ENCODE peak calls at places on chromosomes 1 and 21, in nine cellular contexts. E is AG09319, F is neural crest cell, Q is hepatocyte, C is foreskin keratinocyte, A is GM20000, P is lung, W is mucosa of descending colon, T is fibroblast of lung. L is an unnamed sample.

GRCh38 chr1:150567717-150568561 is 11.5 kb downstream of the MCL1 start:
- DNase-seq in C (peak; percentile 96), T (peak; percentile 99), Q (peak; percentile 94), P (peak; percentile 93), W (peak; percentile 76), E (peak; percentile 90), F (peak; percentile 61), A (no peak), L (no peak)

GRCh38 chr1:58158465-58159423 is 387.8 kb downstream of the OMA1 start:
- DNase-seq in T (no peak), Q (no peak), W (no peak), F (no peak), P (no peak), E (no peak), A (no peak), C (no peak), L (no peak)

GRCh38 chr1:17629460-17629859 is 90.0 kb downstream of the ARHGEF10L start:
- DNase-seq in E (no peak), C (no peak), P (no peak), Q (no peak), F (no peak), W (no peak), A (no peak), T (no peak), L (no peak)

GRCh38 chr1:72282690-72283203 is 408 bp upstream of the NEGR1 start:
- DNase-seq in E (peak; percentile 85), C (peak; percentile 69), Q (peak; percentile 92), F (peak; percentile 69), T (peak; percentile 92), A (peak; percentile 61), P (peak; percentile 80), W (peak; percentile 65), L (peak; percentile 29)

GRCh38 chr1:77509051-77509492 is 173.4 kb downstream of the ZZZ3 start:
- DNase-seq in P (no peak), Q (no peak), T (no peak), W (no peak), E (no peak), A (no peak), F (no peak), C (no peak), L (no peak)

GRCh38 chr21:15722591-15723324 is 7.0 kb upstream of the USP25 start:
- DNase-seq in A (no peak), W (no peak), E (no peak), T (no peak), C (no peak), Q (peak; percentile 21), P (no peak), F (no peak), L (no peak)

GRCh38 chr1:31007462-31007991 is 58.0 kb downstream of the PUM1 start:
- DNase-seq in P (no peak), C (peak; percentile 76), Q (peak; percentile 52), F (no peak), W (no peak), A (no peak), E (peak; percentile 54), T (peak; percentile 79), L (no peak)

GRCh38 chr1:91501527-91501859 is 842 bp downstream of the CDC7 start:
- DNase-seq in A (peak; percentile 41), T (no peak), F (no peak), C (no peak), W (no peak), E (no peak), Q (no peak), P (no peak), L (no peak)

GRCh38 chr1:175822575-175822974 is 79.2 kb upstream of the TNR start:
- DNase-seq in Q (no peak), W (no peak), A (no peak), T (no peak), E (no peak), C (peak; percentile 60), P (no peak), F (no peak), L (no peak)

GRCh38 chr21:25759573-25759972 is 24.8 kb downstream of the GABPA start:
- DNase-seq in A (no peak), W (no peak), T (peak; percentile 21), C (no peak), Q (no peak), E (no peak), F (no peak), P (no peak), L (no peak)

GRCh38 chr1:24385160-24385939 is 28.2 kb downstream of the STPG1 start:
- DNase-seq in E (no peak), W (no peak), A (no peak), F (no peak), C (no peak), P (peak; percentile 28), Q (no peak), T (no peak), L (no peak)

GRCh38 chr1:25895365-25895990 is 10.7 kb downstream of the STMN1 start:
- DNase-seq in P (peak; percentile 90), Q (peak; percentile 95), E (peak; percentile 85), T (peak; percentile 94), C (no peak), W (peak; percentile 88), F (peak; percentile 94), A (peak; percentile 92), L (peak; percentile 80)

GRCh38 chr1:84782311-84782771 is 92.1 kb upstream of the SSX2IP start:
- DNase-seq in P (peak; percentile 56), Q (peak; percentile 77), T (peak; percentile 23), C (no peak), A (peak; percentile 75), F (peak; percentile 59), W (peak; percentile 88), E (no peak), L (peak; percentile 60)

GRCh38 chr1:170483041-170483440 is 48.9 kb upstream of the GORAB start:
- DNase-seq in C (no peak), W (no peak), E (no peak), Q (no peak), T (peak; percentile 18), F (no peak), A (no peak), P (no peak), L (no peak)

GRCh38 chr1:84755216-84755615 is 65.0 kb upstream of the SSX2IP start:
- DNase-seq in T (no peak), F (no peak), Q (no peak), E (no peak), P (no peak), C (no peak), W (no peak), A (no peak), L (no peak)

GRCh38 chr1:91792393-91793032 is 93.4 kb downstream of the TGFBR3 start:
- DNase-seq in Q (no peak), W (peak; percentile 35), E (no peak), T (no peak), F (no peak), P (no peak), A (no peak), C (no peak), L (no peak)

GRCh38 chr1:155977607-155978324 is 581 bp downstream of the ARHGEF2 start:
- DNase-seq in T (no peak), A (peak; percentile 60), E (no peak), C (no peak), P (no peak), W (peak; percentile 49), Q (peak; percentile 68), F (no peak), L (peak; percentile 44)

GRCh38 chr1:1928231-1929101 is 9.4 kb upstream of the TMEM52 start:
- DNase-seq in A (no peak), T (no peak), Q (no peak), E (no peak), P (no peak), W (no peak), C (no peak), F (no peak), L (no peak)

GRCh38 chr1:46404482-46405203 is 10.5 kb downstream of the FAAH start:
- DNase-seq in E (no peak), A (no peak), C (no peak), W (no peak), P (no peak), Q (no peak), T (no peak), F (no peak), L (no peak)

DNA sequence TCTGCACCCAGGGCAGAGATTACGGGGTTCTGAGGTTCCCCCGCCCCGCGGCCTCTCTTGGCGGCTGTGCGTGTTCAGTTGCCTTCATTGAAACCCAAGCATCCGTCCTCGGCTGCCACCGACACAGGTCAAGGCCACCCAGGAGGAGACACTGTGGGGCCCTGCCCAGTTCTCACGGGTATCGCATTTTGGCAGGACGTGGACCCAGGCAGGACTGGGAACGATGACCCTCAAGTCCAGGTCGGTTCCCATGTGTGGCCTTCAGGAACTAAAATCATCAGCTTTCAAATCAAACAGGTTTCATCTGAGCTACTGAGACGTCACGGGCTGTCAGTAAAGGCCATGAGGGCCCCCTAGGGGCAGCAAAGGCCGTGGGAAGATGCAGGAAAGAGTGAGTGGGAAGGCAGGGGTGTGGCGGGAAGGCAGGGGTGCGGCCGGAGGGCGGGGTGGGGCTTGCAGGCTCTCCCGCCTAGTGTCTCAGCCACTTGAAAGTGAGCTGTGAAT is 7.0 kb upstream of the C1orf174 start:
- DNase-seq in P (no peak), Q (no peak), E (no peak), A (no peak), C (no peak), T (no peak), F (no peak), W (no peak), L (no peak)
- TF ChIP-seq CTCF in P (no peak), Q (peak; percentile 8), E (no peak), A (no peak), C (peak; percentile 45), T (no peak), F (no peak), W (no peak), L (no peak)

GRCh38 chr1:41023279-41023990 is 1.9 kb upstream of the SLFNL1 start:
- DNase-seq in E (no peak), Q (no peak), P (no peak), C (no peak), T (no peak), A (no peak), W (no peak), F (no peak), L (no peak)
- TF ChIP-seq CTCF in E (peak; percentile 36), Q (peak; percentile 13), P (no peak), C (peak; percentile 39), T (peak; percentile 39), A (no peak), W (no peak), F (peak; percentile 37), L (no peak)

DNA sequence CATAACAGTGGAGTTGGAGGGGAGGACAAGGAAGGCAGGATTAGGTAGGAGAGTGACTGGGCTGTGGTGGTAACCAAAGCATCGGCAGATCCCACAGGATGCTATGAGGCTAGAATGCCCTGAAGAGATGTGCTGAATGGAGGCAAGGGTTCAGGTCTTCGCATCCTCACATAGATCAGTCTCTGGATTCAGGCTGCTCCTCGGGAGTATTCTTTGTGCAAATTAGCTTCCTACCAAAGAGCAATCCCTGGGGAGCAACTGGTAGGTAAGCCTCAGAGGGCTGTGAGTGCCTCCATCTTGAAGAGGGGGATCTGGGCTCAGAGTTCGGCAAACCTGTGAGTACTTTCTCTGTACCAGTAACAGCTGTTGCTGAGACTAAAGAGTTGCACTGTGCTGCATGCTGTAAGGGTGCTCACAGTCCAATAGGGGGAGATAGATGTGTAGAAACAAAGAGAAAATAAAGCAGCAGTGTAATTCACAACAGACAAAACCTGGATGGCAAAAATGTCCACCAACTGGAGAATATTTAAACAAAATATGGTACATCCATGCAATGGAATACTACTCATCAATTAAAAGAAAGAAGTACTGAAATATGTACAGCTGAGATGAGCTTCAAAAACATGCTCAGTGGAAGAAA is 322.4 kb upstream of the DEPDC1 start:
- DNase-seq in T (peak; percentile 37), W (no peak), C (no peak), A (peak; percentile 22), P (no peak), Q (peak; percentile 33), E (no peak), F (no peak), L (no peak)
- TF ChIP-seq CTCF in T (peak; percentile 61), W (no peak), C (peak; percentile 55), A (no peak), P (no peak), Q (peak; percentile 56), E (peak; percentile 66), F (peak; percentile 67), L (no peak)

GRCh38 chr1:113109908-113110554 is 37.0 kb downstream of the LRIG2 start:
- DNase-seq in C (no peak), A (no peak), P (no peak), F (no peak), E (peak; percentile 88), W (no peak), T (peak; percentile 94), Q (peak; percentile 35), L (no peak)
- TF ChIP-seq CTCF in C (no peak), A (no peak), P (no peak), F (no peak), E (peak; percentile 41), W (no peak), T (peak; percentile 48), Q (peak; percentile 26), L (no peak)

L was measured in activated B cell treated with CpG ODN at 0.5 μM for 24 hours.